ENCODE peak calls at places on chromosomes 7 and 10, in seven cellular contexts. B is fibroblast of the aortic adventitia; L is stimulated activated CD8-positive, alpha-beta memory T cell treated with anti-CD3 and anti-CD28 coated beads, Interleukin-12 subunit alpha, Interleukin-12 subunit beta, amount 100 ng/mL, for 4 hours; Y is A172; F is CD8-positive, alpha-beta T cell; W is AML-193; E is LoVo. G is an unnamed sample.

GRCh38 chr7:151905322-151905721 is 28.4 kb upstream of the PRKAG2 start:
- DNase-seq in B (no peak), L (no peak), Y (no peak), E (no peak), F (no peak), W (no peak), G (no peak)

GRCh38 chr10:24299587-24300258 is 90.8 kb downstream of the KIAA1217 start:
- DNase-seq in Y (peak; percentile 56), F (no peak), E (no peak), L (no peak), W (no peak), B (peak; percentile 57), G (no peak)

GRCh38 chr7:138072726-138073125 is 3.5 kb upstream of the AKR1D1 start:
- DNase-seq in B (no peak), E (no peak), L (no peak), F (no peak), Y (no peak), W (no peak), G (no peak)

GRCh38 chr10:119029613-119030420 is at the start of gene NANOS1:
- DNase-seq in W (no peak), F (no peak), B (no peak), L (peak; percentile 8), Y (no peak), E (no peak), G (peak; percentile 82)

GRCh38 chr10:79229081-79229541 is 118.2 kb upstream of the PPIF start:
- DNase-seq in W (no peak), L (no peak), Y (no peak), E (no peak), B (no peak), F (no peak), G (no peak)

GRCh38 chr10:78774999-78775711 is 293.6 kb upstream of the ZMIZ1 start:
- DNase-seq in B (no peak), L (no peak), F (no peak), W (no peak), E (no peak), Y (no peak), G (no peak)

GRCh38 chr10:29751686-29752085 is 116.9 kb upstream of the SVIL start:
- DNase-seq in B (no peak), E (no peak), W (no peak), F (no peak), L (no peak), Y (no peak), G (no peak)

GRCh38 chr10:132146271-132146671 is 40.5 kb upstream of the DPYSL4 start:
- DNase-seq in W (no peak), Y (no peak), B (no peak), L (no peak), E (no peak), F (no peak), G (no peak)

GRCh38 chr7:12685550-12685949 is 1.9 kb upstream of the ARL4A start:
- DNase-seq in E (no peak), B (peak; percentile 52), Y (peak; percentile 70), F (peak; percentile 6), W (peak; percentile 22), L (no peak), G (peak; percentile 70)

GRCh38 chr7:80593869-80594587 is 44.4 kb upstream of the CD36 start:
- DNase-seq in L (no peak), Y (no peak), B (no peak), F (no peak), W (no peak), E (no peak), G (no peak)

GRCh38 chr7:45347804-45348203 is 190.2 kb downstream of the RAMP3 start:
- DNase-seq in B (peak; percentile 17), Y (peak; percentile 90), L (no peak), F (no peak), E (peak; percentile 34), W (no peak), G (peak; percentile 60)